ENCODE peak calls at places on chromosomes 2 and 18, in six cellular contexts. W, M, X, J, U and F are unnamed samples.

GRCh38 chr18:57249109-57249508 is 102.2 kb downstream of the BOD1L2 start:
- DNase-seq in W (no peak), X (no peak), J (no peak), U (no peak), M (no peak), F (no peak)

GRCh38 chr18:59900222-59901128 is 679 bp downstream of the PMAIP1 start:
- DNase-seq in W (peak), J (peak), X (no peak), U (no peak), M (no peak), F (peak)

GRCh38 chr2:158965731-158966130 is 2.7 kb upstream of the TANC1 start:
- DNase-seq in X (no peak), U (no peak), W (no peak), M (no peak), J (no peak), F (peak)

GRCh38 chr18:50880108-50880465 is 1.2 kb downstream of the ME2 start:
- DNase-seq in U (no peak), X (no peak), M (no peak), J (no peak), W (no peak), F (no peak)

GRCh38 chr18:3703732-3704176 is 253.8 kb downstream of the TGIF1 start:
- DNase-seq in X (peak), U (no peak), J (peak), M (peak), W (no peak), F (peak)

GRCh38 chr2:127417406-127417805 is 821 bp upstream of the PROC start:
- DNase-seq in M (no peak), U (no peak), X (no peak), J (no peak), W (no peak), F (no peak)

GRCh38 chr18:56637897-56638231 is 528 bp downstream of the TXNL1 start:
- DNase-seq in W (peak), J (no peak), U (no peak), M (no peak), X (no peak), F (no peak)

GRCh38 chr2:108994250-108994649 is 5.2 kb upstream of the EDAR start:
- DNase-seq in M (no peak), X (no peak), J (no peak), U (no peak), W (no peak), F (no peak)

GRCh38 chr2:164933751-164934189 is 21.6 kb downstream of the SLC38A11 start:
- DNase-seq in U (no peak), X (no peak), M (no peak), J (no peak), W (no peak), F (no peak)

GRCh38 chr2:131011481-131011880 is 81.8 kb downstream of the FAM168B start:
- DNase-seq in W (no peak), X (no peak), U (no peak), M (no peak), J (no peak), F (no peak)

GRCh38 chr18:79819951-79820351 is 22.2 kb downstream of the KCNG2 start:
- DNase-seq in U (no peak), W (no peak), J (no peak), X (no peak), M (no peak), F (no peak)

GRCh38 chr18:78790960-78791359 is 188.7 kb upstream of the SALL3 start:
- DNase-seq in U (no peak), X (no peak), J (no peak), M (no peak), W (no peak), F (no peak)

GRCh38 chr2:7363906-7364305 is 446.7 kb downstream of the RNF144A start:
- DNase-seq in U (no peak), M (no peak), X (no peak), J (no peak), W (no peak), F (no peak)

GRCh38 chr2:202042444-202042843 is 8.8 kb downstream of the FZD7 start:
- DNase-seq in W (no peak), J (no peak), X (no peak), U (no peak), M (no peak), F (no peak)

GRCh38 chr2:238240761-238241711 is 1.2 kb upstream of the HES6 start:
- DNase-seq in M (no peak), X (peak), U (no peak), J (no peak), W (no peak), F (peak)

GRCh38 chr2:42566837-42567251 is 1.6 kb upstream of the MTA3 start:
- DNase-seq in U (peak), X (no peak), J (no peak), W (no peak), M (no peak), F (no peak)

GRCh38 chr2:46117379-46117778 is 179.8 kb upstream of the EPAS1 start:
- DNase-seq in X (peak), J (no peak), M (no peak), W (no peak), U (no peak), F (peak)

GRCh38 chr18:9188359-9189231 is 52.0 kb downstream of the ANKRD12 start:
- DNase-seq in U (no peak), W (no peak), X (no peak), M (no peak), J (no peak), F (peak)

GRCh38 chr2:1499033-1499795 is 86.0 kb downstream of the TPO start:
- DNase-seq in U (no peak), M (no peak), J (no peak), W (no peak), X (no peak), F (no peak)

GRCh38 chr18:12839057-12839525 is 44.9 kb downstream of the PTPN2 start:
- DNase-seq in X (no peak), J (no peak), W (no peak), M (no peak), U (no peak), F (no peak)

GRCh38 chr2:161010503-161010902 is 149.7 kb upstream of the TANK start:
- DNase-seq in U (no peak), W (no peak), M (no peak), X (no peak), J (no peak), F (no peak)